ENCODE peak calls at places on chromosomes 11 and 22, in seven cellular contexts. T is IMR-90, K is GM12878, C is HepG2, N is SK-N-SH, S is WTC11, I is K562. E is an unnamed sample.

GRCh38 chr11:62687508-62688396 is 1.6 kb downstream of the LRRN4CL start:
- DNase-seq in S (peak), T (no peak), I (no peak), K (no peak), C (no peak), N (peak), E (no peak)

GRCh38 chr11:68978931-68979591 is 1.7 kb downstream of the MRGPRD start:
- DNase-seq in T (no peak), K (no peak), I (no peak), S (peak), N (peak), C (no peak), E (no peak)

GRCh38 chr22:36658900-36659299 is 44.7 kb downstream of the CACNG2 start:
- DNase-seq in I (no peak), T (no peak), C (no peak), S (no peak), K (no peak), N (no peak), E (no peak)

GRCh38 chr11:130314184-130314748 is 451 bp downstream of the ZBTB44 start:
- DNase-seq in C (peak), S (peak), K (no peak), N (peak), I (peak), T (peak), E (peak)

GRCh38 chr11:46321757-46322156 is 25.5 kb upstream of the DGKZ start:
- DNase-seq in K (no peak), I (no peak), S (no peak), T (no peak), N (no peak), C (no peak), E (no peak)

GRCh38 chr11:45280449-45280848 is 5.7 kb downstream of the SYT13 start:
- DNase-seq in K (no peak), S (no peak), I (no peak), N (no peak), C (no peak), T (peak), E (no peak)

GRCh38 chr22:29079218-29079901 is 6.5 kb downstream of the KREMEN1 start:
- DNase-seq in I (peak), N (no peak), C (no peak), K (no peak), T (no peak), S (no peak), E (no peak)

GRCh38 chr11:47426062-47426956 is at the start of gene PSMC3:
- DNase-seq in S (peak), N (peak), T (peak), K (peak), C (peak), I (peak), E (peak)

GRCh38 chr11:96246718-96247540 is 96.1 kb downstream of the MAML2 start:
- DNase-seq in S (no peak), N (no peak), I (no peak), T (peak), C (peak), K (no peak), E (peak)

GRCh38 chr11:27296406-27296994 is 66.5 kb downstream of the CCDC34 start:
- DNase-seq in N (peak), C (peak), K (no peak), I (peak), T (peak), S (no peak), E (peak)

GRCh38 chr11:69578167-69578566 is 62.8 kb upstream of the CCND1 start:
- DNase-seq in S (no peak), K (peak), N (no peak), I (no peak), T (no peak), C (no peak), E (no peak)

GRCh38 chr11:69080361-69080973 is 31.7 kb downstream of the TPCN2 start:
- DNase-seq in N (no peak), T (peak), C (no peak), K (no peak), I (no peak), S (no peak), E (no peak)

GRCh38 chr11:40354121-40354520 is 1105.3 kb downstream of the LRRC4C start:
- DNase-seq in K (no peak), C (no peak), N (no peak), T (no peak), S (no peak), I (no peak), E (no peak)

GRCh38 chr11:78354741-78355705 is 62.6 kb downstream of the GAB2 start:
- DNase-seq in S (no peak), K (no peak), N (peak), I (peak), C (no peak), T (no peak), E (no peak)

GRCh38 chr11:117219455-117219854 is 12.4 kb downstream of the PCSK7 start:
- DNase-seq in T (no peak), K (no peak), N (no peak), C (no peak), S (no peak), I (no peak), E (no peak)

GRCh38 chr11:117221775-117222517 is 9.9 kb downstream of the PCSK7 start:
- DNase-seq in C (no peak), I (no peak), T (peak), N (no peak), K (no peak), S (no peak), E (no peak)

GRCh38 chr11:117219995-117220394 is 11.9 kb downstream of the PCSK7 start:
- DNase-seq in T (no peak), N (no peak), S (no peak), C (no peak), K (no peak), I (peak), E (no peak)

GRCh38 chr11:117220568-117220967 is 11.3 kb downstream of the PCSK7 start:
- DNase-seq in T (no peak), C (no peak), N (no peak), I (no peak), K (no peak), S (no peak), E (no peak)

DNA sequence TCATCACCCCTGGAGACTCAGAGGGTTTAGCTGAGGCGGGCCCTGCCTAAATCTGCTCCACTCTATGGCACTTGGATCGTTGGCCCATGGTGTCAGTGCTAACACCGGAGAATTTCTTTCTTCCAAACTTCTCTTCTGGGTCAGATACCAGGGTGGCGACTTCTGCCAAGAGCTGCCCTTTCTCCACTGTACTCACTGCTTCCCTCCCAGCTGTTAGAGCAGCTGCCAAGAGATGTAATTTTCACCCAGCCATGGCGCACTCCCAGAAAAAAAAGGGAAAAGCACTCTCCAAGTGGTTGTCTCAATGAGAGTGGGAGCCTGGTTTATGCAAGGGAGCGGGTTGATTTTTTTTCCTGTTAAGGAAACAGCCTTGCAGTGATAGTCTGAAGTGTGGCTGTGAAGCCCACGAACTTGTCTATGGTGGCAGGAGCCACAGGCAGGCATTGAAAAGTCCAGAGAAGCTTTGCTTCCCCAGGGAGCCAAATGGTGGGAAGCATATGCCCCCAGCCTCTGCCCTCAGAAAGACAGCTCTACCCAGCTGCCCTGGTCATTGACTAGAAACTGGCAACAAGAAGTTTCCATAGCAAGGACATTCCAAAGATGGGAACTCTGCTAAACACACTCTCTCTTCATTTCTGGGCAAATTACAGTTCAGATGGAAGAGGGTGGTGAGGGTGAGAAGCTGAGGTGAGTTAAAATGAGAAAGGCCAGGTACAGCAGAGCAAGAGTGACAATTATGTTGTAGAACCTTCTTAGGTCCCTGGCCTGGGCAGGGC is 10.7 kb downstream of the PCSK7 start:
- DNase-seq in N (no peak), T (no peak), S (no peak), I (no peak), C (no peak), K (no peak), E (no peak)
- TF ChIP-seq USF2 in N (no peak), T (no peak), S (no peak), I (no peak), C (no peak), K (no peak), E (no peak)

GRCh38 chr11:43920598-43921419 is 21.6 kb upstream of the C11orf96 start:
- DNase-seq in N (no peak), I (peak), K (no peak), S (no peak), C (peak), T (peak), E (peak)
- TF ChIP-seq USF2 in N (no peak), I (peak), K (no peak), S (no peak), C (peak), T (peak), E (peak)

GRCh38 chr11:75959540-75959939 is 144.5 kb downstream of the UVRAG start:
- DNase-seq in S (no peak), I (peak), K (no peak), N (no peak), C (no peak), T (no peak), E (no peak)
- TF ChIP-seq USF2 in S (no peak), I (no peak), K (no peak), N (no peak), C (no peak), T (no peak), E (no peak)

GRCh38 chr11:33515347-33515746 is 185.3 kb downstream of the C11orf91 start:
- DNase-seq in K (no peak), T (peak), C (no peak), I (no peak), S (no peak), N (no peak), E (no peak)
- TF ChIP-seq USF2 in K (no peak), T (peak), C (no peak), I (no peak), S (no peak), N (no peak), E (no peak)

DNA sequence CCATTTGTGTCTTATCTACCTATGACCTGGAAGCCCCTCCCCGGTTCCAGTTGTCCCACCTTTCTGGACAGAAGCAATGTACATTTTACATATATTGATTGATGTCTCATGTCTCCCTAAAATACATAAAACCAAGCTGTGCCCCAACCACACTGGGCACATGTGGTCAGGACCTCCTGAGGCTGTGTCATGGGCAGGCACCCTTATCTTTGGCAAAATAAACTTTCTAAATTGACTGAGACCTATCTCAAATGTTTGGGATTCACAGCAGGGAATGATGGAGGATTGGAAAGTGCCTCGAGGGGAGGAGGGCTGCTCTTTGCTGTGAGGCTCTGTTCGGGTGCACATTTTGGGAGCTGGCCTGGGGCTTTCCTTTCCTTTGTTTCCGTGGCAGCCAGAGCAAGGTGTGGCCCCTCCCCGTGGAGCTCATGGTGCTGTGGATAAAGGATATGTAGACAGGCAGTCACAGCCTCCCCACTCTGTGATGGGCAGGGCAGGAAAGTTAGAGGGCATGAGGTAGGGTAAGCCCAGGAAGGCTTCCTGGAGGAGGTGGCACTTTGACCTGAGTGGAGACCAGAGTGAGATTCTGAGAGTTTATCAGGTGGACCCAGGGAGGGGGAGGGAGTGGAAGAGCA is 615.6 kb downstream of the TBC1D22A start:
- DNase-seq in I (no peak), C (no peak), N (no peak), K (no peak), T (no peak), S (no peak), E (no peak)
- TF ChIP-seq USF2 in I (no peak), C (no peak), N (no peak), K (no peak), T (no peak), S (no peak), E (no peak)

E was measured in A549.